ENCODE peak calls at places on chromosome 5, in five cellular contexts. D is GM12878, X is HepG2, K is K562, Z is H1. H is an unnamed sample.

GRCh38 chr5:23026252-23027170 is 173.4 kb upstream of the CDH12 start:
- DNase-seq in D (no peak), X (no peak), K (no peak), Z (no peak), H (no peak)

GRCh38 chr5:76291305-76292077 is 111.6 kb upstream of the IQGAP2 start:
- DNase-seq in D (no peak), X (no peak), K (no peak), Z (no peak), H (no peak)

GRCh38 chr5:135498662-135498995 is 37.1 kb downstream of the NEUROG1 start:
- DNase-seq in D (no peak), X (no peak), K (no peak), Z (no peak), H (no peak)

GRCh38 chr5:83844320-83845068 is 123.8 kb upstream of the HAPLN1 start:
- DNase-seq in D (peak; percentile 79), X (no peak), K (no peak), Z (no peak), H (no peak)

GRCh38 chr5:3787604-3788003 is 192.0 kb downstream of the IRX1 start:
- DNase-seq in D (no peak), X (no peak), K (no peak), Z (no peak), H (no peak)

GRCh38 chr5:2753452-2754409 is 2.3 kb upstream of the IRX2 start:
- DNase-seq in D (no peak), X (no peak), K (no peak), Z (peak; percentile 68), H (no peak)

GRCh38 chr5:108101816-108102215 is 280.1 kb downstream of the FBXL17 start:
- DNase-seq in D (no peak), X (no peak), K (no peak), Z (no peak), H (no peak)

GRCh38 chr5:2851895-2852294 is 100.4 kb upstream of the IRX2 start:
- DNase-seq in D (no peak), X (no peak), K (no peak), Z (no peak), H (no peak)

GRCh38 chr5:176365663-176366574 is 632 bp downstream of the ARL10 start:
- DNase-seq in D (no peak), X (no peak), K (no peak), Z (peak; percentile 81), H (peak; percentile 67)

GRCh38 chr5:176743136-176743827 is 67.1 kb upstream of the UNC5A start:
- DNase-seq in D (no peak), X (no peak), K (no peak), Z (peak; percentile 78), H (peak; percentile 61)

GRCh38 chr5:175321927-175322532 is 122.0 kb downstream of the DRD1 start:
- DNase-seq in D (no peak), X (peak; percentile 28), K (peak; percentile 45), Z (peak; percentile 65), H (peak; percentile 72)

GRCh38 chr5:110625376-110625999 is 101.0 kb downstream of the TMEM232 start:
- DNase-seq in D (no peak), X (peak; percentile 9), K (no peak), Z (no peak), H (no peak)

GRCh38 chr5:81254886-81255285 is 21.8 kb downstream of the CKMT2 start:
- DNase-seq in D (no peak), X (no peak), K (no peak), Z (no peak), H (no peak)

GRCh38 chr5:81251922-81252321 is 18.8 kb downstream of the CKMT2 start:
- DNase-seq in D (no peak), X (no peak), K (no peak), Z (no peak), H (no peak)

GRCh38 chr5:81250004-81250403 is 16.9 kb downstream of the CKMT2 start:
- DNase-seq in D (no peak), X (no peak), K (no peak), Z (no peak), H (no peak)

GRCh38 chr5:81253875-81254274 is 20.8 kb downstream of the CKMT2 start:
- DNase-seq in D (no peak), X (no peak), K (no peak), Z (no peak), H (no peak)

GRCh38 chr5:81252904-81253303 is 19.8 kb downstream of the CKMT2 start:
- DNase-seq in D (no peak), X (no peak), K (no peak), Z (no peak), H (no peak)
- TF ChIP-seq ATF3 in D (no peak), X (no peak), K (no peak), Z (no peak), H (no peak)

DNA sequence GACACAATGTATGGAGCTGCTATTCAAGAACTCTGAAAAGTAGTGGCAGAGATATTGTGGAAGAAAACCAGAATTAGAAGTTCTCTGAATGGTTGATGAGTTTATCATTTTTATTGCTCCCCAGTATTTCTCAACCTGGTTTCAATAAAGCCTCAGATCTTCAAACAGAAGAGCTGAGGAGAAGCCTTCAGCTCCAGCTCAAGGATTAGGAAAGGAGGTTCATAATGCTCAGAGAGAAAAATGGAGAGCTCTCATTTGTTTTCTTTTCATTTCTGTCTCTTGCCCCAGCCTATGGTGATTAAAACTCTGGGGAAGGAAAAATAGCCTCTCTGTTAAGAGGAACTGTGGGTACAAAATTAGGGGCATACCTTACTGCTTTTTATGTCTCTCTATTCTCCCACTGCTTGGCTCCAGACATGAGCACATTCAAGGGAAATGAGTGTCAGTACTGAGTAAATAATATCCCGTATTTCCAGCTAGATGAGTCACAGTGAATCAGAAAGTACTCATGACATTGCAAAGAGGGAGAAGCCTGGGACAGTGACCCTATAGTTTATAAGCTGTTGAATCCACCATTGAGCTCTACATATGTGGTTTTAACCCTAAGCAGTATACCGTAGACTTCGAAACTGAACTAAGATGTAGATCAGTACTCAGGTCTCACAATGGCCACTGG is 138.1 kb downstream of the EMB start:
- DNase-seq in D (no peak), X (no peak), K (no peak), Z (no peak), H (no peak)
- TF ChIP-seq ATF2 in D (no peak), X (no peak), K (no peak), Z (no peak), H (no peak)

GRCh38 chr5:137737349-137738256 is 1.7 kb upstream of the KLHL3 start:
- DNase-seq in D (no peak), X (no peak), K (no peak), Z (no peak), H (no peak)

GRCh38 chr5:137733922-137734695 is 1.8 kb downstream of the KLHL3 start:
- DNase-seq in D (no peak), X (no peak), K (no peak), Z (no peak), H (no peak)

GRCh38 chr5:137734962-137735530 is 843 bp downstream of the KLHL3 start:
- DNase-seq in D (no peak), X (no peak), K (no peak), Z (no peak), H (peak; percentile 29)

GRCh38 chr5:137733011-137733410 is 2.9 kb downstream of the KLHL3 start:
- DNase-seq in D (no peak), X (no peak), K (no peak), Z (no peak), H (no peak)

GRCh38 chr5:137735531-137736284 is at the start of gene KLHL3:
- DNase-seq in D (no peak), X (peak; percentile 13), K (no peak), Z (peak; percentile 87), H (peak; percentile 89)
- TF ChIP-seq SP1 in D (no peak), X (no peak), K (no peak), Z (peak; percentile 11), H (no peak)

GRCh38 chr5:118692811-118693342 is 295.5 kb downstream of the DTWD2 start:
- DNase-seq in D (no peak), X (no peak), K (no peak), Z (no peak), H (peak; percentile 25)

GRCh38 chr5:118687085-118687484 is 301.3 kb downstream of the DTWD2 start:
- DNase-seq in D (no peak), X (no peak), K (no peak), Z (no peak), H (no peak)

DNA sequence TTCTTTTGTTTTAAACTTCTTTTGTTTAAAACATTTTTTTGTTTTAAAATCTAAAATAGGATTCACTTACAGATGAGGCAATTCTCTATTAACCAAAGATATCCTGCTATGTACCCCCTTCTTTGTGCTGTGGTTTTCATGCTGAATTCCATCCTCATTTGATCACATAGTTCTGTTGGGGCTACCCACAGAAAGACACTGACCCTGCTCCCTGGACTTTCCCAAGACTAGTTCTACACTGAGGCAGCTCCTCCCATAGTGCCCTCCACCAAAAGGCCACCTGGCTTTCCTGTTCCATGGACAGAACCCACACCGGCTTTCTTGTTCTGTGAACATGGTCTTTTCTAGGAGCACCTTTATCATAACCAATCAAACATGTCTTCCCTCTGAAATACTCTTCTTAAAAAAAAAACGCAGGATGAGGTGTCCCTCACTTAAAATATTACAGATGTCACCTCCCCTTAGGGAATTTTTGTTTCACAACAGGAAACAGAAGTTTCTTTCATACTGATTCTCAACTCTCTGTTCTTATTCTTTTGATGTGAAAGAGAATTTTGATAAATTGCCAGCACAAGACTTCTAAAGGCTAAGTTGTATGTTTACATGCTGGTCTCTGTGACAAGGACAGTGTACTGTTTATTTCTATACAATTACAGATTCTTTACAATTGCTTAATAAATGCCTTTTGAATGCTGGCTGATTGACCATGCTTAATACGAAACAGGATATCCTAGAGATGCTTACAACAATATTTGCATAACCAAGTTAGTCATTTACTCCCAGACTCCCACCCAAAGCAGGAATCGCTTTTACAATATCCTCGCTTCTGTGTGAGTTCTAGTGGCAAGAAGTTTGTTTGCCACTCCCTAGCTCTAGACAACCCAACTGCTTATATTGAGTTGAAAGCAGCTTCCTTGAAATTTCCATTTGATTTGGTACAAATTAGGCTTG is 300.4 kb downstream of the DTWD2 start:
- DNase-seq in D (no peak), X (no peak), K (no peak), Z (no peak), H (no peak)
- TF ChIP-seq ATF3 in D (no peak), X (no peak), K (no peak), Z (no peak), H (no peak)

GRCh38 chr5:19615661-19616060 is 372.3 kb downstream of the CDH18 start:
- DNase-seq in D (no peak), X (no peak), K (no peak), Z (no peak), H (no peak)

DNA sequence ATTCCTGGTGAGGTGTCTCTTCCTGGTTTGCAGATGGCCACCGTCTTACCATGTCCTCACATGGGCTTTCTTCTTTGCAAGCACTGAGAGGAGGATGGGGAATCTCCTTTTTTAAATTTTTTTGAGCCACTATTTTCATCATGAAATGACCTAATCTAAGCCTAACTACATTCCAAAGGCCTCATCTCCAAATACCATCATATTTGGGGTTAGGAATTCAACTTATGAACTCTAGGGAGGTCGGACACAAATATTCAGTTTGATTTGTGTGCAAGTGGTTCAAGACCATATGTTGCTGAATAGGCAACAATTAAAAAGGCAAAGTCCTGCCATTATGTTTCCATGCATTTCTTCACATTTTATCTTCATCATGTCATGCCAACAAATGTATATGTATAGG is 371.2 kb downstream of the CDH18 start:
- DNase-seq in D (no peak), X (no peak), K (no peak), Z (no peak), H (no peak)
- TF ChIP-seq ATF2 in D (no peak), X (no peak), K (no peak), Z (no peak), H (no peak)